ENCODE peak calls at places on chromosomes 13 and 19, in four cellular contexts. J, D, K and O are unnamed samples.

GRCh38 chr13:92838786-92839185 is 387.8 kb upstream of the GPC6 start:
- DNase-seq in D (no peak), K (no peak), J (no peak), O (no peak)

GRCh38 chr13:71906438-71906837 is 39.4 kb upstream of the DACH1 start:
- DNase-seq in D (no peak), J (no peak), K (no peak), O (no peak)

GRCh38 chr13:64723735-64724134 is 2506.4 kb downstream of the PCDH9 start:
- DNase-seq in J (no peak), D (no peak), K (peak; percentile 58), O (no peak)

GRCh38 chr19:47109541-47110375 is 3.8 kb downstream of the ZC3H4 start:
- DNase-seq in J (peak; percentile 25), K (peak; percentile 52), D (no peak), O (no peak)

GRCh38 chr19:34248941-34249340 is 5.4 kb upstream of the GARRE1 start:
- DNase-seq in J (no peak), K (no peak), D (no peak), O (no peak)

GRCh38 chr19:33438016-33438671 is 64.6 kb downstream of the CEBPG start:
- DNase-seq in D (no peak), K (peak; percentile 94), J (no peak), O (no peak)

GRCh38 chr19:4967738-4968461 is 1.0 kb upstream of the KDM4B start:
- DNase-seq in D (no peak), J (no peak), K (no peak), O (no peak)

GRCh38 chr19:48395499-48395898 is 2.0 kb downstream of the GRIN2D start:
- DNase-seq in J (no peak), K (no peak), D (no peak), O (no peak)

GRCh38 chr19:3137139-3137538 is 1.3 kb downstream of the GNA15 start:
- DNase-seq in J (no peak), D (no peak), K (no peak), O (no peak)

GRCh38 chr13:40981361-40981760 is 37.8 kb downstream of the ELF1 start:
- DNase-seq in J (no peak), D (no peak), K (no peak), O (no peak)

GRCh38 chr13:112655898-112656297 is 33.9 kb upstream of the ATP11A start:
- DNase-seq in K (no peak), J (no peak), D (no peak), O (no peak)

GRCh38 chr13:97659602-97660001 is 225.6 kb downstream of the RAP2A start:
- DNase-seq in D (no peak), J (no peak), K (peak; percentile 19), O (no peak)

GRCh38 chr19:19170053-19170945 is at the start of gene MEF2B:
- DNase-seq in K (peak; percentile 95), J (peak; percentile 64), D (peak; percentile 62), O (peak; percentile 60)

GRCh38 chr19:4870025-4870700 is 2.7 kb upstream of the PLIN3 start:
- DNase-seq in J (no peak), D (no peak), K (peak; percentile 50), O (no peak)

GRCh38 chr13:42815686-42816085 is 34.3 kb downstream of the FAM216B start:
- DNase-seq in K (no peak), D (no peak), J (no peak), O (no peak)

GRCh38 chr13:99320693-99321481 is 13.7 kb upstream of the GPR183 start:
- DNase-seq in J (no peak), D (no peak), K (no peak), O (no peak)

GRCh38 chr13:82480415-82480814 is 1401.9 kb downstream of the SLITRK1 start:
- DNase-seq in D (no peak), K (no peak), J (no peak), O (no peak)

GRCh38 chr13:48235100-48235813 is 2.3 kb downstream of the ITM2B start:
- DNase-seq in D (no peak), J (no peak), K (peak; percentile 85), O (no peak)

GRCh38 chr13:112443191-112444000 is 67.2 kb downstream of the SPACA7 start:
- DNase-seq in D (no peak), J (no peak), K (no peak), O (no peak)

GRCh38 chr13:73416093-73416492 is 357.3 kb downstream of the KLF5 start:
- DNase-seq in K (no peak), D (no peak), J (no peak), O (no peak)

GRCh38 chr13:46901721-46902120 is 4.9 kb upstream of the HTR2A start:
- DNase-seq in J (no peak), D (no peak), K (no peak), O (no peak)

GRCh38 chr19:48443262-48443661 is 2.5 kb upstream of the GRWD1 start:
- DNase-seq in K (no peak), J (no peak), D (no peak), O (no peak)

GRCh38 chr13:49240017-49240416 is 7.7 kb upstream of the CDADC1 start:
- DNase-seq in D (no peak), J (peak; percentile 21), K (no peak), O (no peak)

GRCh38 chr19:2034729-2035589 is 16.1 kb downstream of the MKNK2 start:
- DNase-seq in J (peak; percentile 56), K (peak; percentile 82), D (no peak), O (no peak)

GRCh38 chr13:112735791-112736190 is 46.0 kb downstream of the ATP11A start:
- DNase-seq in D (no peak), J (no peak), K (no peak), O (no peak)

GRCh38 chr13:22801402-22802003 is 379.3 kb upstream of the SGCG start:
- DNase-seq in J (no peak), K (no peak), D (no peak), O (no peak)

GRCh38 chr19:18418725-18419194 is 438 bp upstream of the SSBP4 start:
- DNase-seq in J (no peak), D (no peak), K (no peak), O (no peak)

GRCh38 chr13:72397265-72397664 is 330.2 kb downstream of the MZT1 start:
- DNase-seq in D (no peak), K (no peak), J (no peak), O (no peak)

GRCh38 chr13:35818577-35819165 is 312.5 kb downstream of the DCLK1 start:
- DNase-seq in K (no peak), J (no peak), D (no peak), O (no peak)

GRCh38 chr19:32570081-32570785 is 10.8 kb upstream of the PDCD5 start:
- DNase-seq in K (peak; percentile 72), D (peak; percentile 42), J (peak; percentile 45), O (peak; percentile 62)

DNA sequence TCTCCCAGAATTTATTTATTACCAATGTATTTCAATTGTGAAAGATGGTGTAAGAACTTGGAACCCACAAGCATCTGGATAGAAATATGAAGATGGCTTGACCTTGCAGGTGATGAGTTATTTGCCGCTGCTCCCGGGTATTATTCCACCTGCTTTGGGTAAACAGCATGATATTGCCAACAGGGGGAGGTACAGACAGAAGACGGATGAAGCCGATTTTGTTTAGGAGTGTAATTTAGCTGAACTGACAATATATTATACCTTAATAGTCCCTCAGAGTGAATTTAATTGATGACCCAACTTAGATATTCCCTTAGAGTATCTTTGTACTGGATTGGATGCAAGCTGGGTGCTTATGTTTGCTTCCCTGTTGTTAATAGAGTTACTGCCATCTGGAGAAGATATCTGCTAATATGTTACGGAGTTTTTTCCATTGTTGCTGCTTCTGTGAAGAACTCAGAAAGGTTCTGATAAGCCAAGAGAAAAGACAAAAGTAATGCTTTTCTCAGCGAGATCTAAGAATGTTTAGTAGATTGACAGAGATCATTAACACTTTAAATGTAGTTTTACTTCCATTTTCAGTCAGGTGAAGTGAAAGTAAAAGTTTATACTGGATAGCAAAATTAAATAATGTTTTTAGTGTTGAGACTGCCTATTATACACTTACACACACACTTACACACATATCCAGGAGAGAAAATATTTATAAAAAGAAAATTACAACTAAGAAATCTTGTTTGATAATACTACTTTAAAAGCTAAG is 2220.8 kb upstream of the PCDH20 start:
- DNase-seq in D (no peak), K (peak; percentile 15), J (no peak), O (no peak)
- TF ChIP-seq CTCF in D (no peak), K (peak; percentile 69), J (no peak), O (no peak)

GRCh38 chr19:10915511-10916091 is 12.8 kb downstream of the YIPF2 start:
- DNase-seq in K (no peak), J (no peak), D (no peak), O (no peak)
- TF ChIP-seq CTCF in K (no peak), J (no peak), D (no peak), O (no peak)

GRCh38 chr13:109606404-109607028 is 179.9 kb downstream of the IRS2 start:
- DNase-seq in D (no peak), J (no peak), K (no peak), O (no peak)

GRCh38 chr13:109608032-109608431 is 178.4 kb downstream of the IRS2 start:
- DNase-seq in J (no peak), D (no peak), K (no peak), O (no peak)

GRCh38 chr13:109604894-109605293 is 181.5 kb downstream of the IRS2 start:
- DNase-seq in J (no peak), D (no peak), K (no peak), O (no peak)

GRCh38 chr13:109608503-109608902 is 177.9 kb downstream of the IRS2 start:
- DNase-seq in J (no peak), D (no peak), K (no peak), O (no peak)

DNA sequence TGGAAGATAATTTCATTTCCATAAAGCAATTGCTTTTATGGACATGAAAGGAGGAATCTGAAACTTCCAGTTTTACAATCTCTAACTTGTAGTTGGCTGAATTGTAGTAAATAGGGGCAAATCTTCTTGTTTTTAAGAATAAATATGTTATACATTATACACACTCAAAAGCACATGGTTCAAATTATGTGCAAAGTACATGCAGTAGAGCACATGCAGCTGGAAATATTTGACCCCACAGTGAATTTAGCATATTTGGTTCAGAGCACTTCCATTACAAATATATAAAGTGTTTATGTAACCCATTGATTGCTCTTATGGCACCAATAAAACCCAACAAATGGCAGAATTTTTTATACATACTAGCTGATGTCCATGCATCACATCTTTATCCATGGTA is 180.5 kb downstream of the IRS2 start:
- DNase-seq in D (no peak), K (no peak), J (no peak), O (no peak)
- TF ChIP-seq CTCF in D (no peak), K (no peak), J (no peak), O (no peak)

DNA sequence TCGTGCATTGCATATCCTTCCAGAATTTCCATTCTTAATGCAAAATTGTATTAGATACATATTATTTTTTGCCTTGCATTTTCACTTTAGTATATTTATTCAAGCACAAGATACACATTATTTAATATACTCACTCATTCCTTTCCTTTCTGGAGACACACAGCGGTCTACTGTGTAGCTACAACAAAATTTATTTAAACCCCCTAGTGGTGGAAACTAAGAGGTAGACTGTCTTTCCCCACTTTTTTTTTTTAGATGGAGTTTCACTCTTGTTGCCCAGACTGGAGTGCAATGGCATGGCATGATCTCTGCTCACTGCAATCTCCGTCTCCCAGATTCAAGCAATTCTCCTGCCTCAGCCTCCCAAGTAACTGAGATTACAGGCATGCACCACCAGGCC is 2040.3 kb upstream of the PCDH20 start:
- DNase-seq in K (no peak), D (no peak), J (no peak), O (no peak)
- TF ChIP-seq CTCF in K (peak; percentile 45), D (no peak), J (no peak), O (no peak)

GRCh38 chr13:30763786-30764440 is 28.6 kb downstream of the ALOX5AP start:
- DNase-seq in J (no peak), K (no peak), D (no peak), O (no peak)
- TF ChIP-seq CTCF in J (no peak), K (no peak), D (no peak), O (no peak)

GRCh38 chr13:44116562-44117315 is 237.0 kb downstream of the LACC1 start:
- DNase-seq in D (no peak), J (no peak), K (no peak), O (no peak)
- TF ChIP-seq CTCF in D (no peak), J (no peak), K (peak; percentile 4), O (no peak)

GRCh38 chr19:51600940-51601575 is 29.1 kb downstream of the SIGLEC5 start:
- DNase-seq in D (no peak), K (no peak), J (no peak), O (no peak)
- TF ChIP-seq CTCF in D (no peak), K (no peak), J (no peak), O (no peak)